ENCODE peak calls at places on chromosomes 6 and 20, in seven cellular contexts. One of them, this sample, is unnamed.
A peak's percentile ranks its signal among the peaks of the same experiment; 100 is the strongest.

GRCh38 chr20:62621251-62622110 is 20.8 kb upstream of the SLCO4A1 start:
- DNase-seq in hepatocyte: no peak
- DNase-seq in mammary epithelial cell: no peak
- DNase-seq in HepG2: no peak
- DNase-seq in PC-3: no peak
- DNase-seq in GM23338: no peak
- DNase-seq in fibroblast of lung: no peak
- DNase-seq in this sample: no peak

GRCh38 chr6:51644426-51644825 is 443.0 kb downstream of the PKHD1 start:
- DNase-seq in GM23338: no peak
- DNase-seq in PC-3: peak; percentile 89
- DNase-seq in fibroblast of lung: peak; percentile 1
- DNase-seq in HepG2: no peak
- DNase-seq in hepatocyte: no peak
- DNase-seq in mammary epithelial cell: peak; percentile 95
- DNase-seq in this sample: no peak

GRCh38 chr6:46011241-46012085 is 4.2 kb downstream of the CLIC5 start:
- DNase-seq in PC-3: no peak
- DNase-seq in GM23338: no peak
- DNase-seq in hepatocyte: peak; percentile 69
- DNase-seq in HepG2: peak; percentile 34
- DNase-seq in fibroblast of lung: no peak
- DNase-seq in mammary epithelial cell: no peak
- DNase-seq in this sample: no peak

GRCh38 chr20:10339609-10340008 is 94.4 kb downstream of the MKKS start:
- DNase-seq in mammary epithelial cell: no peak
- DNase-seq in PC-3: no peak
- DNase-seq in GM23338: no peak
- DNase-seq in fibroblast of lung: no peak
- DNase-seq in hepatocyte: no peak
- DNase-seq in HepG2: no peak
- DNase-seq in this sample: no peak

GRCh38 chr20:53752971-53753879 is 159.6 kb upstream of the ZNF217 start:
- DNase-seq in fibroblast of lung: peak; percentile 84
- DNase-seq in PC-3: peak; percentile 95
- DNase-seq in HepG2: no peak
- DNase-seq in hepatocyte: no peak
- DNase-seq in mammary epithelial cell: peak; percentile 66
- DNase-seq in GM23338: peak; percentile 59
- DNase-seq in this sample: peak; percentile 78

GRCh38 chr6:169960531-169960890 is 209.1 kb downstream of the ERMARD start:
- DNase-seq in GM23338: no peak
- DNase-seq in fibroblast of lung: no peak
- DNase-seq in PC-3: no peak
- DNase-seq in hepatocyte: no peak
- DNase-seq in HepG2: no peak
- DNase-seq in mammary epithelial cell: no peak
- DNase-seq in this sample: no peak

GRCh38 chr6:137409378-137409777 is 84.8 kb downstream of the OLIG3 start:
- DNase-seq in PC-3: no peak
- DNase-seq in fibroblast of lung: no peak
- DNase-seq in hepatocyte: no peak
- DNase-seq in mammary epithelial cell: no peak
- DNase-seq in HepG2: no peak
- DNase-seq in GM23338: no peak
- DNase-seq in this sample: no peak

GRCh38 chr6:77880501-77880900 is 227.7 kb downstream of the MEI4 start:
- DNase-seq in GM23338: no peak
- DNase-seq in HepG2: peak; percentile 73
- DNase-seq in hepatocyte: peak; percentile 16
- DNase-seq in mammary epithelial cell: no peak
- DNase-seq in PC-3: peak; percentile 1
- DNase-seq in fibroblast of lung: peak; percentile 70
- DNase-seq in this sample: peak; percentile 58

GRCh38 chr20:41887500-41887899 is 269.3 kb upstream of the CHD6 start:
- DNase-seq in PC-3: no peak
- DNase-seq in mammary epithelial cell: no peak
- DNase-seq in HepG2: no peak
- DNase-seq in hepatocyte: no peak
- DNase-seq in GM23338: no peak
- DNase-seq in fibroblast of lung: no peak
- DNase-seq in this sample: no peak

DNA sequence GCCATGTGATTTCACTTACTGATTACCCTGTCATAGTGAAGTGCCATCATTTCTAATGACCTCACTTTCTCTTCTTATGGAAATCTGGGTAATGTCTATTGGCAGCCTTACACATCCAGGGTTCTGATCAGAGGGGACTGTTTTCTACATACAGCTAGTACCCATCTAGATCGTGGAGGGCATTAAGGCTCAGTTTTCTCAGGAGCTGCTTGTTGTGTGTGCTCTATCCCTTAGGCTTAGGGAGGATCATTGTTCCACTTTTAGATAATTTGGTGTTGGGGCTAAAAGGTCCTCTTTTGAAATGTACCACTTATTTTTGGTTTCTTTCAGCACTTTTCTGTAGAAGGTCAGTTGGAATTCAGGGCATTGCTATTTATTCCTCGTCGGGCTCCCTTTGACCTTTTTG is 3.8 kb downstream of the HSP90AB1 start:
- DNase-seq in PC-3: no peak
- DNase-seq in HepG2: no peak
- DNase-seq in hepatocyte: no peak
- DNase-seq in GM23338: no peak
- DNase-seq in fibroblast of lung: no peak
- DNase-seq in mammary epithelial cell: no peak
- DNase-seq in this sample: no peak
- H3K79me2 ChIP-seq in PC-3: peaks cover 62% of the 10 kb centered on the region
- H3K79me2 ChIP-seq in HepG2: peaks cover 58% of the 10 kb centered on the region
- H3K79me2 ChIP-seq in hepatocyte: peaks cover 71% of the 10 kb centered on the region
- H3K79me2 ChIP-seq in GM23338: peaks cover 63% of the 10 kb centered on the region
- H3K79me2 ChIP-seq in fibroblast of lung: peaks cover 64% of the 10 kb centered on the region
- H3K79me2 ChIP-seq in mammary epithelial cell: peaks cover 87% of the 10 kb centered on the region
- H3K79me2 ChIP-seq in this sample: peaks cover 89% of the 10 kb centered on the region

GRCh38 chr6:156791261-156791850 is 14.2 kb downstream of the ARID1B start:
- DNase-seq in hepatocyte: peak; percentile 59
- DNase-seq in mammary epithelial cell: peak; percentile 67
- DNase-seq in HepG2: peak; percentile 29
- DNase-seq in GM23338: peak; percentile 75
- DNase-seq in fibroblast of lung: peak; percentile 62
- DNase-seq in PC-3: no peak
- DNase-seq in this sample: peak; percentile 59

GRCh38 chr6:156793224-156793623 is 16.0 kb downstream of the ARID1B start:
- DNase-seq in PC-3: no peak
- DNase-seq in mammary epithelial cell: no peak
- DNase-seq in fibroblast of lung: no peak
- DNase-seq in hepatocyte: no peak
- DNase-seq in HepG2: no peak
- DNase-seq in GM23338: no peak
- DNase-seq in this sample: no peak

GRCh38 chr6:156789081-156789943 is 12.1 kb downstream of the ARID1B start:
- DNase-seq in fibroblast of lung: no peak
- DNase-seq in mammary epithelial cell: no peak
- DNase-seq in PC-3: no peak
- DNase-seq in HepG2: no peak
- DNase-seq in hepatocyte: no peak
- DNase-seq in GM23338: no peak
- DNase-seq in this sample: no peak

GRCh38 chr6:156787569-156788492 is 10.7 kb downstream of the ARID1B start:
- DNase-seq in mammary epithelial cell: no peak
- DNase-seq in hepatocyte: no peak
- DNase-seq in GM23338: peak; percentile 31
- DNase-seq in fibroblast of lung: peak; percentile 22
- DNase-seq in PC-3: no peak
- DNase-seq in HepG2: no peak
- DNase-seq in this sample: no peak

DNA sequence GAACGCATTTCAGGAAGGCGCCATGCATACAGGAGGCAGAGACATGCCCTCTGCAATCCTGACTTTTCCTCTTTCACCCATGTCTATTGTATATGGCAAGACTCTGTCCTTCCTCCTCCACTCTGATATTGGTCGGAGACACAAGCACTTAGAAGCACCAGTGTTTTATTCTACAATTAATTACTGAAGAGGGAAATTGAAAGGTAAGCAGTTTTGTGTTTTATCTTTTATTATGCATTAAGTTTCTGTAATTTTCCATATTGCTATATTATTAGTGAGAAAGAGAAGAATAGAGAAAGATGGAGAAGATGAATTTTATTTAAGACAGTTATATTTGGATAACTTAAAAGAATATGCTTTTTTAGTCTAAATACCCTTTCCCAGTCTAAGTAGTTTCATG is 13.5 kb downstream of the ARID1B start:
- DNase-seq in GM23338: no peak
- DNase-seq in hepatocyte: no peak
- DNase-seq in HepG2: no peak
- DNase-seq in mammary epithelial cell: no peak
- DNase-seq in PC-3: no peak
- DNase-seq in fibroblast of lung: no peak
- DNase-seq in this sample: no peak
- H4K20me1 ChIP-seq in GM23338: peaks cover 22% of the 10 kb centered on the region
- H4K20me1 ChIP-seq in hepatocyte: peaks cover 98% of the 10 kb centered on the region
- H4K20me1 ChIP-seq in HepG2: peaks cover 48% of the 10 kb centered on the region
- H4K20me1 ChIP-seq in mammary epithelial cell: no peaks in the 10 kb centered on the region
- H4K20me1 ChIP-seq in PC-3: peaks cover 29% of the 10 kb centered on the region
- H4K20me1 ChIP-seq in fibroblast of lung: no peaks in the 10 kb centered on the region
- H4K20me1 ChIP-seq in this sample: peaks cover 98% of the 10 kb centered on the region

DNA sequence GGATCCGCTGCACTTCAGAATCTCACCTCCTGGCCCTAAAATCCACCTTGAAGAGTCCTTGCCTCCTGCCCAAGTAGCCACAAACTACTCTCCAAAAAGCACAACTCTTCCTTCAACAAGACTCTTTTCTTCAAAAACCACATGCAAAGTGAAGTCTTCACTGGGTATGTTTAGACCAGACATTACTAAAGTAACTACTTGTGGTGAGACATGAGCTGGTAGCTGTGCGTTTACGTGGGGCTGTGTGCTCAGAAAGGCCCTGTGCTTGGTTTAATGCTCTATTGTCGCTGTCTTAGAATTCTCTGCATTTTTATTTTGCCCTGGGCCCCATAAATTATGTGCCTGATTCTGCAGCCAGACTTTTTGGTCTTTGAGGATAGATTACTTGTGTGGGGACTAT is 104.4 kb upstream of the HDAC2 start:
- DNase-seq in GM23338: no peak
- DNase-seq in hepatocyte: no peak
- DNase-seq in HepG2: no peak
- DNase-seq in mammary epithelial cell: no peak
- DNase-seq in fibroblast of lung: no peak
- DNase-seq in PC-3: no peak
- DNase-seq in this sample: no peak
- TF ChIP-seq CTCF in GM23338: no peak
- TF ChIP-seq CTCF in hepatocyte: no peak
- TF ChIP-seq CTCF in HepG2: no peak
- TF ChIP-seq CTCF in mammary epithelial cell: no peak
- TF ChIP-seq CTCF in fibroblast of lung: no peak
- TF ChIP-seq CTCF in PC-3: no peak
- TF ChIP-seq CTCF in this sample: no peak

GRCh38 chr6:116399287-116399686 is 28.5 kb downstream of the DSE start:
- DNase-seq in fibroblast of lung: no peak
- DNase-seq in mammary epithelial cell: no peak
- DNase-seq in HepG2: no peak
- DNase-seq in GM23338: no peak
- DNase-seq in hepatocyte: no peak
- DNase-seq in PC-3: no peak
- DNase-seq in this sample: no peak

GRCh38 chr6:116397960-116398359 is 27.2 kb downstream of the DSE start:
- DNase-seq in HepG2: no peak
- DNase-seq in mammary epithelial cell: no peak
- DNase-seq in fibroblast of lung: peak; percentile 81
- DNase-seq in hepatocyte: no peak
- DNase-seq in PC-3: no peak
- DNase-seq in GM23338: no peak
- DNase-seq in this sample: peak; percentile 74

GRCh38 chr6:116398366-116399005 is 27.7 kb downstream of the DSE start:
- DNase-seq in HepG2: no peak
- DNase-seq in fibroblast of lung: peak; percentile 70
- DNase-seq in mammary epithelial cell: peak; percentile 73
- DNase-seq in hepatocyte: no peak
- DNase-seq in GM23338: no peak
- DNase-seq in PC-3: peak; percentile 68
- DNase-seq in this sample: peak; percentile 66

GRCh38 chr6:116402108-116402507 is 31.4 kb downstream of the DSE start:
- DNase-seq in mammary epithelial cell: no peak
- DNase-seq in hepatocyte: no peak
- DNase-seq in fibroblast of lung: no peak
- DNase-seq in HepG2: no peak
- DNase-seq in GM23338: no peak
- DNase-seq in PC-3: no peak
- DNase-seq in this sample: no peak

DNA sequence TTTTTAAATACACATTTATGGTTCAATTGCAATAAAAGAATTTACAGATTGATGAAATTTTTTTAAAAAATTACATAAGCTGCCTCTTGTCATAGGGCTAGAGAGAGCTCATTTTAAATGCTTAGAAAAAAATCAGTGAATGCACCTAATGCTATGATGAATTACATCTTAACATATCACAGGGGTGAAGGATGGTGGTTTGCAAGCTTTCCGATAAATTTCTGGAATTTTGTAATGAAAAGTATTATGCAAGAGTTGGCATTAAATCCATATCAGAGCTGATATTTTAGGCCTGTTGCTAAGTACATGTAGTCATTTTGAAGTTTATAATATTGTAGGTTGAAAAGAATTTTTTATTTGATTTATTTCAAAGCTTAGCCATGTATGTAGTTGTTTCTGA is 29.6 kb downstream of the DSE start:
- DNase-seq in fibroblast of lung: peak; percentile 59
- DNase-seq in HepG2: no peak
- DNase-seq in hepatocyte: no peak
- DNase-seq in PC-3: no peak
- DNase-seq in mammary epithelial cell: no peak
- DNase-seq in GM23338: no peak
- DNase-seq in this sample: peak; percentile 58
- H3K79me2 ChIP-seq in fibroblast of lung: peaks cover 14% of the 10 kb centered on the region
- H3K79me2 ChIP-seq in HepG2: no peaks in the 10 kb centered on the region
- H3K79me2 ChIP-seq in hepatocyte: peaks cover 69% of the 10 kb centered on the region
- H3K79me2 ChIP-seq in PC-3: no peaks in the 10 kb centered on the region
- H3K79me2 ChIP-seq in mammary epithelial cell: peaks cover 95% of the 10 kb centered on the region
- H3K79me2 ChIP-seq in GM23338: peaks cover 57% of the 10 kb centered on the region
- H3K79me2 ChIP-seq in this sample: peaks cover 68% of the 10 kb centered on the region

GRCh38 chr6:4781426-4781825 is 5.2 kb downstream of the CDYL start:
- DNase-seq in fibroblast of lung: no peak
- DNase-seq in hepatocyte: no peak
- DNase-seq in HepG2: no peak
- DNase-seq in mammary epithelial cell: no peak
- DNase-seq in PC-3: no peak
- DNase-seq in GM23338: no peak
- DNase-seq in this sample: no peak

GRCh38 chr6:4778086-4778485 is 1.9 kb downstream of the CDYL start:
- DNase-seq in fibroblast of lung: peak; percentile 23
- DNase-seq in HepG2: no peak
- DNase-seq in PC-3: peak; percentile 51
- DNase-seq in GM23338: no peak
- DNase-seq in hepatocyte: no peak
- DNase-seq in mammary epithelial cell: peak; percentile 62
- DNase-seq in this sample: no peak

GRCh38 chr6:4776967-4777925 is 1.0 kb downstream of the CDYL start:
- DNase-seq in PC-3: peak; percentile 54
- DNase-seq in mammary epithelial cell: peak; percentile 48
- DNase-seq in fibroblast of lung: peak; percentile 47
- DNase-seq in hepatocyte: peak; percentile 36
- DNase-seq in GM23338: peak; percentile 55
- DNase-seq in HepG2: no peak
- DNase-seq in this sample: peak; percentile 27

GRCh38 chr6:4781967-4782537 is 5.8 kb downstream of the CDYL start:
- DNase-seq in PC-3: no peak
- DNase-seq in fibroblast of lung: peak; percentile 28
- DNase-seq in GM23338: no peak
- DNase-seq in HepG2: no peak
- DNase-seq in hepatocyte: no peak
- DNase-seq in mammary epithelial cell: no peak
- DNase-seq in this sample: no peak

GRCh38 chr6:4780360-4780812 is 4.2 kb downstream of the CDYL start:
- DNase-seq in PC-3: peak; percentile 25
- DNase-seq in mammary epithelial cell: peak; percentile 48
- DNase-seq in hepatocyte: no peak
- DNase-seq in fibroblast of lung: peak; percentile 67
- DNase-seq in HepG2: no peak
- DNase-seq in GM23338: peak; percentile 21
- DNase-seq in this sample: peak; percentile 48
- H4K20me1 ChIP-seq in PC-3: peaks cover 49% of the 10 kb centered on the region
- H4K20me1 ChIP-seq in mammary epithelial cell: no peaks in the 10 kb centered on the region
- H4K20me1 ChIP-seq in hepatocyte: peaks cover 41% of the 10 kb centered on the region
- H4K20me1 ChIP-seq in fibroblast of lung: no peaks in the 10 kb centered on the region
- H4K20me1 ChIP-seq in HepG2: peaks cover 4% of the 10 kb centered on the region
- H4K20me1 ChIP-seq in GM23338: peaks cover 81% of the 10 kb centered on the region
- H4K20me1 ChIP-seq in this sample: peaks cover 73% of the 10 kb centered on the region